ENCODE peak calls at places on chromosome 15, in five cellular contexts. R, U, S, Y and K are unnamed samples.

GRCh38 chr15:39784125-39784524 is 1.5 kb upstream of the FSIP1 start:
- DNase-seq in R (no peak), U (no peak), S (peak), Y (no peak), K (no peak)

GRCh38 chr15:81747026-81747425 is 298.8 kb downstream of the MEX3B start:
- DNase-seq in R (no peak), U (no peak), S (no peak), Y (no peak), K (no peak)

GRCh38 chr15:88312941-88313579 is 56.5 kb upstream of the NTRK3 start:
- DNase-seq in R (no peak), U (no peak), S (no peak), Y (no peak), K (no peak)

GRCh38 chr15:96766387-96766786 is 435.9 kb downstream of the NR2F2 start:
- DNase-seq in R (no peak), U (no peak), S (no peak), Y (no peak), K (no peak)

GRCh38 chr15:90345859-90346258 is 6.2 kb upstream of the ZNF774 start:
- DNase-seq in R (no peak), U (no peak), S (no peak), Y (no peak), K (no peak)

GRCh38 chr15:91632981-91633380 is 220.5 kb upstream of the SLCO3A1 start:
- DNase-seq in R (no peak), U (no peak), S (no peak), Y (no peak), K (no peak)

GRCh38 chr15:79680721-79681120 is 216.1 kb downstream of the MTHFS start:
- DNase-seq in R (no peak), U (no peak), S (peak), Y (no peak), K (no peak)

GRCh38 chr15:42891569-42891968 is 29.0 kb downstream of the TTBK2 start:
- DNase-seq in R (no peak), U (no peak), S (peak), Y (no peak), K (no peak)

GRCh38 chr15:75646944-75647364 is 758 bp upstream of the SNX33 start:
- DNase-seq in R (peak), U (no peak), S (no peak), Y (no peak), K (no peak)

GRCh38 chr15:39279331-39279730 is 301.5 kb upstream of the THBS1 start:
- DNase-seq in R (no peak), U (no peak), S (no peak), Y (no peak), K (no peak)

GRCh38 chr15:60338810-60339209 is 59.0 kb downstream of the ANXA2 start:
- DNase-seq in R (no peak), U (no peak), S (no peak), Y (no peak), K (no peak)

GRCh38 chr15:66673410-66674322 is 28.4 kb upstream of the SMAD6 start:
- DNase-seq in R (no peak), U (no peak), S (peak), Y (no peak), K (peak)

GRCh38 chr15:69757186-69757585 is 304.6 kb downstream of the RPLP1 start:
- DNase-seq in R (no peak), U (peak), S (peak), Y (no peak), K (no peak)

GRCh38 chr15:52217186-52217585 is 26.0 kb upstream of the GNB5 start:
- DNase-seq in R (no peak), U (no peak), S (no peak), Y (no peak), K (no peak)